ENCODE peak calls at places on chromosomes 11 and 22, in six cellular contexts. D is HCT116, M is neural progenitor cell, L is GM23248, B is MM.1S, V is SK-N-SH. J is an unnamed sample.

GRCh38 chr22:18060646-18061620 is 16.9 kb upstream of the PEX26 start:
- DNase-seq in D (no peak), M (no peak), L (peak), B (no peak), V (no peak), J (peak)

GRCh38 chr11:114036156-114036811 is 23.2 kb upstream of the ZBTB16 start:
- DNase-seq in D (peak), M (peak), L (peak), B (peak), V (peak), J (peak)

GRCh38 chr11:96188625-96189006 is 154.4 kb downstream of the MAML2 start:
- DNase-seq in D (no peak), M (no peak), L (peak), B (peak), V (no peak), J (no peak)

GRCh38 chr11:30392221-30392784 is 69.4 kb downstream of the ARL14EP start:
- DNase-seq in D (no peak), M (no peak), L (no peak), B (no peak), V (no peak), J (no peak)

GRCh38 chr11:9731256-9731655 is 67.4 kb downstream of the SWAP70 start:
- DNase-seq in D (no peak), M (no peak), L (no peak), B (no peak), V (no peak), J (no peak)

GRCh38 chr22:32501797-32502290 is 27.2 kb downstream of the FBXO7 start:
- DNase-seq in D (no peak), M (no peak), L (peak), B (no peak), V (no peak), J (no peak)

GRCh38 chr11:62931501-62932278 is 10.5 kb upstream of the CHRM1 start:
- DNase-seq in D (no peak), M (no peak), L (peak), B (no peak), V (no peak), J (peak)

GRCh38 chr22:35205141-35205775 is 52.0 kb upstream of the HMGXB4 start:
- DNase-seq in D (no peak), M (peak), L (no peak), B (peak), V (no peak), J (no peak)

GRCh38 chr11:80371931-80372330 is 931.1 kb upstream of the TENM4 start:
- DNase-seq in D (no peak), M (no peak), L (no peak), B (no peak), V (no peak), J (no peak)

GRCh38 chr11:118928870-118929495 is 3.3 kb upstream of the BCL9L start:
- DNase-seq in D (no peak), M (no peak), L (peak), B (peak), V (peak), J (peak)

GRCh38 chr22:35561796-35562526 is 21.3 kb downstream of the RASD2 start:
- DNase-seq in D (peak), M (no peak), L (peak), B (no peak), V (no peak), J (peak)

GRCh38 chr11:13337986-13338436 is 60.4 kb downstream of the BMAL1 start:
- DNase-seq in D (no peak), M (no peak), L (peak), B (peak), V (no peak), J (no peak)

GRCh38 chr11:77063407-77063806 is 3.4 kb upstream of the CAPN5 start:
- DNase-seq in D (no peak), M (no peak), L (no peak), B (no peak), V (no peak), J (no peak)

GRCh38 chr22:49659924-49660315 is 167.8 kb downstream of the BRD1 start:
- DNase-seq in D (no peak), M (no peak), L (no peak), B (no peak), V (no peak), J (no peak)

GRCh38 chr11:80109652-80110051 is 668.8 kb upstream of the TENM4 start:
- DNase-seq in D (no peak), M (peak), L (no peak), B (no peak), V (no peak), J (no peak)

GRCh38 chr11:19393119-19393518 is 152.4 kb upstream of the E2F8 start:
- DNase-seq in D (no peak), M (no peak), L (no peak), B (no peak), V (no peak), J (no peak)

GRCh38 chr11:76152086-76152658 is 54.1 kb downstream of the WNT11 start:
- DNase-seq in D (peak), M (peak), L (peak), B (peak), V (no peak), J (peak)

GRCh38 chr22:38230108-38230825 is 28.5 kb downstream of the MAFF start:
- DNase-seq in D (no peak), M (peak), L (peak), B (no peak), V (no peak), J (peak)

GRCh38 chr22:22061085-22062077 is 78.8 kb upstream of the TOP3B start:
- DNase-seq in D (peak), M (no peak), L (peak), B (no peak), V (no peak), J (peak)

GRCh38 chr11:45354976-45355705 is 69.0 kb upstream of the SYT13 start:
- DNase-seq in D (no peak), M (peak), L (peak), B (peak), V (peak), J (no peak)

GRCh38 chr22:33109532-33110148 is 51.5 kb upstream of the SYN3 start:
- DNase-seq in D (no peak), M (no peak), L (no peak), B (no peak), V (no peak), J (no peak)

GRCh38 chr11:69605737-69606526 is 35.0 kb upstream of the CCND1 start:
- DNase-seq in D (no peak), M (no peak), L (no peak), B (no peak), V (no peak), J (no peak)

GRCh38 chr11:83035070-83035854 is 36.4 kb downstream of the RAB30 start:
- DNase-seq in D (no peak), M (no peak), L (peak), B (no peak), V (no peak), J (no peak)

GRCh38 chr22:24432059-24432853 is 4.9 kb downstream of the ADORA2A start:
- DNase-seq in D (no peak), M (no peak), L (peak), B (no peak), V (peak), J (no peak)

GRCh38 chr11:8649361-8649760 is 33.1 kb downstream of the TRIM66 start:
- DNase-seq in D (no peak), M (no peak), L (peak), B (no peak), V (no peak), J (peak)

DNA sequence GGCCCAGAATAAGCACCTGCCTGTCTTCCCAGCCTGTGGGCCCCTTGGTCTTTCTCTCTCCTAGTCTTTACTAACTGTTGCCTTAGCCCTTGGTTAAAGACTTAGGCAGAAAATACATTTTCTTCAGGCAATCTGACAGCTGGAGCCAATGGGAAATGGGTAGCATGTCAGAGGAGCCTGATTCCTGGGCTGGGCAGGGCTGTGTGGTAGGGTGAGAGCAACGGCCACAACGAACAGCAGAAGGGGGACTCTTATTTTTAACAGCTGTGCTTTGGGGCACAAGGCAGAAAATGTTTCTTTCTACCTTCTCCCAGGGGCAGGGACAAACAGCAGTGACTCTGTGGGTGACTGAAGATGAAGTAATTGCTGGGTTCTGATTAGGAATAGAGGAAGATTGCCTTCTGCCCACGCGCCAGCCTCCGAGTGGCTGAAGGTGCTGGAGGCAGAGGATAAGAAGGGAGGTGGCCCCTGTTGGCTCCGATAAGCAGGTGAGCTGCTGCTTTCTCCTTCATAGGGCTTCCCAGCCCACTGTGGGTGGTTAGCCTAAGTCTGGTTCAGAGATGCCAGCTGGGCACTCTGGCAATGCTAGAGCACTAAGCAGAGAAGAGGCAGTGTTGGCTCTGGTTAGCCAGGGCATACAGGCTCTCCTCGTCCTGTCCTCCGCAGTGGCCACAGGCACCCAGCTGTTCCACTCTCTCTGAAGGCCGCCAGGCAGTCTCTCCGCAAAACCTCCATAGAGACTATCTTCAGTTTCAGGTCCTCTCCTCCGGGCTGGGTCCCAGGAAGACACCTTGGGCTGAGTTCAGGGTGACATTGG is 1.5 kb downstream of the YPEL4 start:
- DNase-seq in D (no peak), M (no peak), L (peak), B (no peak), V (peak), J (no peak)
- H2AFZ ChIP-seq in D (no peak), M (no peak), L (no peak), B (peak), V (no peak), J (no peak)

GRCh38 chr11:11866203-11866602 is 24.4 kb downstream of the USP47 start:
- DNase-seq in D (no peak), M (no peak), L (no peak), B (no peak), V (no peak), J (no peak)
- TF ChIP-seq EZH2phosphoT487 in D (no peak), M (no peak), L (no peak), B (no peak), V (no peak), J (no peak)

GRCh38 chr11:2109541-2110019 is 29.6 kb downstream of the IGF2 start:
- DNase-seq in D (no peak), M (no peak), L (no peak), B (no peak), V (peak), J (no peak)
- H3K9ac ChIP-seq in D (no peak), M (no peak), L (no peak), B (no peak), V (no peak), J (no peak)

DNA sequence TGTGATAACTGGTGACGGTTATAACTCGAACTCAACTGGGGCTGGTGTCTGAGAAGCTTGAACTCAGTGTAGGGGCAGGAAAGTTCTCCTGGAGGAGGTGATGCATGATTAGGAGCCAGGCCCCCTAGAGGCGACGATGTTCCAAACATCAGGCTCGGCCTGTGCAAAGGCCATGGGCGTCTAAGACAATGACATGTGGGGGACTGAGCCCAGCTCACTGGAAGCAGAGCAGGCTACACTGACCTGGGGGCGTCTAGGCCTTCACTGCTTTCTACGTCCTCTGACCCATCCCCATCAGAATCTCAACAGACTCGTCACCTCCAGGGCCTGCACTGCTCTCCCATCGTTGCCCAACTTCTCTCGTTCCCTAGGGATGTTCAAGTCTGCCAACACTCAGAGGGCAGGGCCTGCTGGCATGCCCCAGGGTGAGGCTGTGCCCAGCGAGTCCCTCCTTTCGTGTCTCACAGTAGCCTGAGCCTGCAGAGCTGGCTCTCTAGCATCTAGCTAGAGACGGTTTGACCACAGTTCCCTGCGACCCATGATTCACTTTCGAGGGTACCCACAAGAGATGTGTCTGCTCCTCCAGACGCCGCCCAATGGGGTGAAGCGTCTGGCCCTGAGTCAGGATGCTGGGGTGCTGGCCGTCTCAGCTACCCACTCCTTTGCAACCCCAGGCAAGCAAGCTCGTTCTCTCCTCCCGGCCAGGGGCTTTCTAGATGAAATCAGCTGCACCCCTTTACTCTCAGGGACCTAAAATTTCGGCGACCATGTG is 1.1 kb upstream of the ATG16L2 start:
- DNase-seq in D (peak), M (peak), L (peak), B (peak), V (peak), J (peak)
- H2AFZ ChIP-seq in D (no peak), M (peak), L (peak), B (peak), V (peak), J (peak)

GRCh38 chr11:2783536-2784082 is 83.8 kb upstream of the KCNQ1OT1 start:
- DNase-seq in D (no peak), M (no peak), L (no peak), B (peak), V (no peak), J (no peak)

GRCh38 chr11:2782769-2783168 is 83.0 kb upstream of the KCNQ1OT1 start:
- DNase-seq in D (no peak), M (no peak), L (no peak), B (no peak), V (no peak), J (no peak)

GRCh38 chr11:2779981-2780849 is 80.4 kb upstream of the KCNQ1OT1 start:
- DNase-seq in D (no peak), M (no peak), L (no peak), B (no peak), V (peak), J (no peak)

GRCh38 chr11:2780850-2781412 is 81.1 kb upstream of the KCNQ1OT1 start:
- DNase-seq in D (no peak), M (no peak), L (no peak), B (no peak), V (no peak), J (no peak)

DNA sequence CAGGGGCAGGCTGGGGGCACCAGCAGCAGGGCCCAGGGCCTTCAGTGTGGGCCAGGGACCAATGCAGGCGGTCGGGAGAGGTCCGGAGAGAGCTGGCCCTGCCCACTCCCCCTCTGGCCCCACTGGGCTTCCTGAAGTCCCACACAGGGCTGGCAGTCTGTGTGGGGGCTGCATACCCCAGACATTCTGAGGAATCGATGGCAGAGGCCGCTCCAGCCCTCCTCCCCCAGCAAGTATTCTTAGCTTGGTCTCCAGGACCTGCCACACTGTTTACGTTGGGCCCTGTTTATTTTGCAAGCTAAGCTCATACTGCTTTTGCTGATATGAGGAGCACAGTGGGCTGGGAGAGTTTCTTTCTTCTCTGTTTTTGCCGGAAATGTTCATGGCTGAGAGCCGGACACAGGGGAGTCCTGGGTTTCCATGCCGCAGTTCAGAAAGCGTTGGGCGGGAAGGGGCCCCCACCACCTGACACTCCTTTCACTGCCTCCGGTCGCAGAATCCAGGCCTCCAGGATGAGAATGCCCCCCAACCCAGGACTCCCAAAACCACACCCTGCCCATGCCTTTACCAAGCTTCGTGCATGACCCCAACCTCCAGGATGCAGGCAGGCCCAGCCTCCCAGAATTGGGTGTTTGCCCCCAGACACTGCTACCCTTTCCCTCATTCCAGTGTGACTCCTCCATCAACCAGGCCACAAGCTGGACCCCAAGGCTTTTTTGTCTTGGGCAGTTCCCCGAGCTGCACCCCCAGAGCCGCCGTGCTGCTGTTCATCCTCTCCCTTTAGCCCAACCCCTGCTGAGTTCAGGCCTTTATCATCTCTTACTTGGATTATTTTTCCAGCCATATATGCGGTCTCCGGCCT is 81.8 kb upstream of the KCNQ1OT1 start:
- DNase-seq in D (no peak), M (no peak), L (no peak), B (no peak), V (no peak), J (no peak)
- TF ChIP-seq EZH2phosphoT487 in D (no peak), M (no peak), L (no peak), B (no peak), V (no peak), J (no peak)

DNA sequence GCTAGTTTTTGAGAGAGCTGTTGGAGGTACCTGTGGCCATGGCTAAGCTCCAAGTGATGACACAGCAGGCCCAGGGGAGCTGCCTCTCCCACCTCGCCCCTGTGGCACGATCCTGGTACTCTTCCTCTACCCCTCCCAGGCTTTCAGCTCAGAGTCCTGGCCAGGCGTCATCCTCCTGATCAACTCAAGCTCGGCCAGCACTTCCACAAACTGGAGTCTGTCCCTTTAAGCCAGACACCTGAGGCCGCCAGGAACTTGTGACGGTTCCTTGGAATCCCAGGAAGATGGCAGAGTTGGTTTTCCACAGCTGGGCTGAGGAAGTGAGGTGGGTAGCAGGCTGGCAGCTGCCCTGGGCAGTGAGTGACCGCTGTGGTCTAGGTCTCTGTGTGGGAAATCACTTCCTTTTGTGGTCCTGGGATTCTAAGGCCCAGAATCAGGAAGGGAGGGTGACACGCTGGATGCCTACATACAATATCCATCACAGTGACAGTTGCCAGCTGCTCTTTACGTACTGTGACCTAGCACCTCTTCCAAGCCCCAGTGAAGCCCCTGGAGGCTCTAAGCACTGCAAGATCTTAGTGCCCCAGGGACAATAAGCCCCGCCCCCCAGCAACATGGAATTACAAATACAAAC is 3.2 kb upstream of the CST6 start:
- DNase-seq in D (no peak), M (no peak), L (no peak), B (no peak), V (no peak), J (peak)
- H3K9ac ChIP-seq in D (peak), M (no peak), L (no peak), B (no peak), V (peak), J (no peak)

GRCh38 chr22:41948142-41948541 is 1.2 kb upstream of the CENPM start:
- DNase-seq in D (no peak), M (no peak), L (no peak), B (no peak), V (no peak), J (no peak)
- H2AFZ ChIP-seq in D (no peak), M (no peak), L (no peak), B (no peak), V (no peak), J (no peak)

GRCh38 chr11:88213406-88213805 is 38.2 kb upstream of the RAB38 start:
- DNase-seq in D (no peak), M (no peak), L (no peak), B (no peak), V (no peak), J (no peak)
- TF ChIP-seq EZH2phosphoT487 in D (no peak), M (no peak), L (no peak), B (no peak), V (no peak), J (no peak)

J was measured in PC-3.